ENCODE peak calls at places on chromosome 11, in six cellular contexts. X is naive thymus-derived CD4-positive, alpha-beta T cell; L is GM23338; F is DND-41; A is adrenal gland; I is tibial nerve. P is an unnamed sample.

GRCh38 chr11:62553839-62554361 is 7.3 kb upstream of the AHNAK start:
- DNase-seq in X (no peak), L (no peak), F (no peak), A (no peak), I (no peak), P (no peak)

GRCh38 chr11:69745201-69745600 is 29.9 kb downstream of the FGF4 start:
- DNase-seq in X (no peak), L (no peak), F (no peak), A (no peak), I (no peak), P (no peak)

GRCh38 chr11:104663190-104664140 is 234.8 kb downstream of the CASP12 start:
- DNase-seq in X (no peak), L (no peak), F (no peak), A (no peak), I (no peak), P (no peak)

GRCh38 chr11:58917159-58917765 is 22.0 kb upstream of the GLYATL1 start:
- DNase-seq in X (no peak), L (no peak), F (no peak), A (no peak), I (no peak), P (no peak)

GRCh38 chr11:125207866-125208425 is 43.4 kb downstream of the PKNOX2 start:
- DNase-seq in X (no peak), L (no peak), F (no peak), A (no peak), I (no peak), P (no peak)

GRCh38 chr11:11607772-11608171 is 14.0 kb downstream of the GALNT18 start:
- DNase-seq in X (no peak), L (peak; percentile 28), F (no peak), A (no peak), I (no peak), P (no peak)

GRCh38 chr11:76752321-76753175 is 30.6 kb upstream of the TSKU start:
- DNase-seq in X (no peak), L (no peak), F (no peak), A (peak; percentile 91), I (peak; percentile 87), P (no peak)

GRCh38 chr11:9285850-9286587 is 20.9 kb upstream of the DENND5A start:
- DNase-seq in X (no peak), L (no peak), F (no peak), A (no peak), I (no peak), P (no peak)

GRCh38 chr11:62427630-62428233 is 8.9 kb downstream of the SCGB1A1 start:
- DNase-seq in X (no peak), L (no peak), F (no peak), A (no peak), I (no peak), P (peak; percentile 20)

GRCh38 chr11:10488581-10489443 is 33.7 kb downstream of the AMPD3 start:
- DNase-seq in X (no peak), L (no peak), F (no peak), A (peak; percentile 19), I (no peak), P (no peak)

GRCh38 chr11:4680341-4680740 is 17.3 kb downstream of the OR51E2 start:
- DNase-seq in X (no peak), L (no peak), F (no peak), A (no peak), I (no peak), P (no peak)

GRCh38 chr11:130040281-130040940 is 29.3 kb upstream of the APLP2 start:
- DNase-seq in X (no peak), L (peak; percentile 34), F (no peak), A (no peak), I (no peak), P (no peak)

GRCh38 chr11:108680267-108680666 is 15.4 kb downstream of the DDX10 start:
- DNase-seq in X (no peak), L (no peak), F (no peak), A (no peak), I (no peak), P (no peak)

GRCh38 chr11:108733479-108734116 is 68.7 kb downstream of the DDX10 start:
- DNase-seq in X (no peak), L (peak; percentile 11), F (no peak), A (no peak), I (no peak), P (no peak)

GRCh38 chr11:43928721-43929120 is 13.7 kb upstream of the C11orf96 start:
- DNase-seq in X (no peak), L (no peak), F (no peak), A (peak; percentile 16), I (no peak), P (no peak)

GRCh38 chr11:6431861-6432260 is 8.9 kb downstream of the HPX start:
- DNase-seq in X (no peak), L (no peak), F (no peak), A (no peak), I (no peak), P (peak; percentile 40)

GRCh38 chr11:44484211-44484610 is 81.3 kb upstream of the CD82 start:
- DNase-seq in X (no peak), L (peak; percentile 62), F (no peak), A (peak; percentile 26), I (no peak), P (peak; percentile 39)

GRCh38 chr11:94151903-94152677 is 23.4 kb downstream of the PANX1 start:
- DNase-seq in X (no peak), L (no peak), F (no peak), A (peak; percentile 54), I (no peak), P (peak; percentile 72)

GRCh38 chr11:363948-364761 is 5.1 kb upstream of the B4GALNT4 start:
- DNase-seq in X (peak; percentile 63), L (peak; percentile 88), F (peak; percentile 35), A (no peak), I (no peak), P (peak; percentile 24)

GRCh38 chr11:91730071-91730470 is 494.5 kb upstream of the FAT3 start:
- DNase-seq in X (no peak), L (no peak), F (no peak), A (no peak), I (no peak), P (no peak)

GRCh38 chr11:76794371-76795284 is 11.5 kb downstream of the TSKU start:
- DNase-seq in X (no peak), L (no peak), F (no peak), A (no peak), I (no peak), P (no peak)

GRCh38 chr11:28514391-28514790 is 406.2 kb downstream of the METTL15 start:
- DNase-seq in X (no peak), L (no peak), F (no peak), A (no peak), I (no peak), P (no peak)

GRCh38 chr11:63459586-63459985 is 31.4 kb downstream of the PLAAT5 start:
- DNase-seq in X (no peak), L (peak; percentile 25), F (no peak), A (no peak), I (no peak), P (no peak)

GRCh38 chr11:66887531-66887930 is 30.7 kb downstream of the LRFN4 start:
- DNase-seq in X (no peak), L (no peak), F (no peak), A (no peak), I (no peak), P (peak; percentile 41)

GRCh38 chr11:66886317-66886588 is 29.4 kb downstream of the LRFN4 start:
- DNase-seq in X (no peak), L (no peak), F (no peak), A (no peak), I (no peak), P (no peak)

GRCh38 chr11:66888282-66888681 is 31.4 kb downstream of the LRFN4 start:
- DNase-seq in X (no peak), L (no peak), F (no peak), A (no peak), I (no peak), P (no peak)

GRCh38 chr11:66885469-66886316 is 28.8 kb downstream of the LRFN4 start:
- DNase-seq in X (no peak), L (no peak), F (no peak), A (no peak), I (no peak), P (peak; percentile 81)

GRCh38 chr11:66886671-66887221 is 29.9 kb downstream of the LRFN4 start:
- DNase-seq in X (no peak), L (no peak), F (no peak), A (peak; percentile 52), I (no peak), P (peak; percentile 75)
- H3K27me3 ChIP-seq in X (no peaks in the 10 kb centered on the region), L (no peaks in the 10 kb centered on the region), F (no peaks in the 10 kb centered on the region), A (no peaks in the 10 kb centered on the region), I (no peaks in the 10 kb centered on the region), P (no peaks in the 10 kb centered on the region)

GRCh38 chr11:18704045-18704645 is 5.6 kb downstream of the TMEM86A start:
- DNase-seq in X (no peak), L (no peak), F (no peak), A (no peak), I (no peak), P (no peak)

GRCh38 chr11:18703001-18703763 is 4.6 kb downstream of the TMEM86A start:
- DNase-seq in X (no peak), L (no peak), F (no peak), A (no peak), I (no peak), P (no peak)

GRCh38 chr11:18705651-18706281 is 7.2 kb downstream of the TMEM86A start:
- DNase-seq in X (peak; percentile 26), L (peak; percentile 54), F (no peak), A (peak; percentile 53), I (no peak), P (peak; percentile 14)

GRCh38 chr11:18706330-18707243 is 8.0 kb downstream of the TMEM86A start:
- DNase-seq in X (peak; percentile 64), L (peak; percentile 88), F (no peak), A (peak; percentile 69), I (no peak), P (peak; percentile 48)

DNA sequence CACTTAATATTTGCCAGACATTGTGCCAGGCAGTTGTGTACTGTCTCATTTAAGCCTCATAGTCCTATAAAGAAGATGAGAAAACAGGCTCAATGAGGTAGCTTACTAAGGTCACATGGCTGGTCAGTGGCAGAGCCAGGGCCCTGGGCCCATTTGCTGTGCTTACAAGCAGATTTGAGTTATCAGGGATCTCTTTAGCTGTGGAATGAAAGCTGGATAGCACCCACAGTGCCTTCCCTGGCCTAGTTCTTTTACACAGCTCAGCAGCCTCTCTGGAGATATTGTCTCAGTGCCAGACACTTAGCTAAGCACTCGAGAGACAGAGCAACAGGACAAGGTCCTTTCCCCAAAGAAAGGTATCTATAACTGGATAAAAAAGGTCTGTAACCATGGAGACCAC is 6.1 kb downstream of the TMEM86A start:
- DNase-seq in X (no peak), L (no peak), F (no peak), A (no peak), I (no peak), P (no peak)
- H3K27me3 ChIP-seq in X (no peaks in the 10 kb centered on the region), L (peaks cover 19% of the 10 kb centered on the region), F (peaks cover 5% of the 10 kb centered on the region), A (no peaks in the 10 kb centered on the region), I (no peaks in the 10 kb centered on the region), P (no peaks in the 10 kb centered on the region)

GRCh38 chr11:45486461-45486860 is 179.0 kb downstream of the CHST1 start:
- DNase-seq in X (no peak), L (no peak), F (no peak), A (no peak), I (no peak), P (no peak)
- H3K27me3 ChIP-seq in X (no peaks in the 10 kb centered on the region), L (no peaks in the 10 kb centered on the region), F (peaks cover 23% of the 10 kb centered on the region), A (no peaks in the 10 kb centered on the region), I (no peaks in the 10 kb centered on the region), P (no peaks in the 10 kb centered on the region)

DNA sequence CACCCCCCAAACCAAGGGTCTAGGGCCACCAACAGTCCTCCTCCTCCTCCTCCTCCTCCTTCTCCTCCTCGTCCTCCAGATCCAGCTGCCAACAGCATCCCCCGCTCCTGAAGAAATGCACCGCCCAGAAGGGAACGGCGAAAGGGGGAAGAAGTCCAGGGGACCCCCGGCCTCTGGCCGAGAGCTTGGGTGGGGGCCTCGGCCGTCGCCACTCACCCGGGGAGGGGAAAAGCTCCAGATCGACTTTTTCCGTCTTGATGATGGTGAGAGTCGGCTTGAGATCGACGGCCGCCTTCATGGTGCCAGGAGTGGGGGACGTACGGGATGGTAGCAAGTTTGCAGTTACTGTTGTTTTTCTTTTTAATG is 65.7 kb downstream of the ETS1 start:
- DNase-seq in X (no peak), L (no peak), F (no peak), A (peak; percentile 42), I (no peak), P (no peak)
- H3K27me3 ChIP-seq in X (no peaks in the 10 kb centered on the region), L (peaks cover 14% of the 10 kb centered on the region), F (no peaks in the 10 kb centered on the region), A (no peaks in the 10 kb centered on the region), I (no peaks in the 10 kb centered on the region), P (no peaks in the 10 kb centered on the region)

P was measured in BE2C.